ENCODE peak calls at places on chromosome 22, in four cellular contexts. F is iris pigment epithelial cell, Q is kidney, A is CD14-positive monocyte. W is an unnamed sample.

GRCh38 chr22:44520695-44521094 is 22.7 kb upstream of the RTL6 start:
- DNase-seq in F (no peak), A (no peak), Q (no peak), W (no peak)

GRCh38 chr22:40714514-40714966 is 35.3 kb downstream of the MCHR1 start:
- DNase-seq in F (peak), A (no peak), Q (no peak), W (no peak)

GRCh38 chr22:26461188-26461810 is 22.3 kb downstream of the HPS4 start:
- DNase-seq in A (no peak), Q (no peak), F (peak), W (peak)

GRCh38 chr22:17781319-17782031 is 7.2 kb upstream of the BID start:
- DNase-seq in Q (peak), F (peak), A (peak), W (peak)

GRCh38 chr22:37416806-37417205 is 10.5 kb downstream of the ELFN2 start:
- DNase-seq in Q (peak), F (no peak), A (no peak), W (peak)

GRCh38 chr22:17257578-17257977 is 38.3 kb upstream of the ADA2 start:
- DNase-seq in A (no peak), F (no peak), Q (no peak), W (no peak)

GRCh38 chr22:41382098-41382578 is 396 bp downstream of the TEF start:
- DNase-seq in A (peak), Q (peak), F (peak), W (peak)

GRCh38 chr22:38451864-38452263 is 3.1 kb downstream of the KCNJ4 start:
- DNase-seq in A (no peak), F (no peak), Q (no peak), W (no peak)

GRCh38 chr22:46596819-46597218 is 23.4 kb upstream of the GRAMD4 start:
- DNase-seq in F (no peak), Q (peak), A (no peak), W (no peak)

GRCh38 chr22:22316589-22316988 is 72.0 kb downstream of the VPREB1 start:
- DNase-seq in F (no peak), Q (no peak), A (no peak), W (no peak)

GRCh38 chr22:44002324-44002723 is 21.8 kb upstream of the PARVB start:
- DNase-seq in A (no peak), F (no peak), Q (no peak), W (no peak)

GRCh38 chr22:45632791-45633515 is 38.7 kb upstream of the ATXN10 start:
- DNase-seq in F (no peak), A (no peak), Q (no peak), W (no peak)

GRCh38 chr22:24751518-24751917 is 23.0 kb downstream of the PIWIL3 start:
- DNase-seq in A (no peak), F (no peak), Q (no peak), W (no peak)

GRCh38 chr22:37750596-37751162 is 53.8 kb downstream of the TRIOBP start:
- DNase-seq in Q (peak), A (no peak), F (no peak), W (no peak)

GRCh38 chr22:43666511-43666910 is 145.6 kb downstream of the EFCAB6 start:
- DNase-seq in F (no peak), A (no peak), Q (no peak), W (no peak)

GRCh38 chr22:23888615-23889401 is 5.4 kb upstream of the MIF start:
- DNase-seq in A (no peak), F (peak), Q (no peak), W (no peak)

GRCh38 chr22:50217543-50218152 is 16.8 kb downstream of the SELENOO start:
- DNase-seq in F (no peak), Q (no peak), A (no peak), W (no peak)

GRCh38 chr22:23179381-23180294 is 671 bp upstream of the BCR start:
- DNase-seq in A (no peak), F (no peak), Q (peak), W (peak)

GRCh38 chr22:26321469-26321913 is 107.6 kb upstream of the ASPHD2 start:
- DNase-seq in F (peak), A (no peak), Q (no peak), W (no peak)

GRCh38 chr22:24542641-24543040 is 12.3 kb downstream of the GUCD1 start:
- DNase-seq in A (no peak), F (no peak), Q (no peak), W (no peak)

GRCh38 chr22:36417281-36417686 is 29.5 kb upstream of the MYH9 start:
- DNase-seq in Q (no peak), F (no peak), A (no peak), W (peak)

GRCh38 chr22:33274214-33274828 is 216.1 kb upstream of the SYN3 start:
- DNase-seq in Q (no peak), F (no peak), A (no peak), W (peak)

GRCh38 chr22:27480487-27480886 is 321.1 kb downstream of the MN1 start:
- DNase-seq in A (no peak), F (no peak), Q (peak), W (no peak)

GRCh38 chr22:48786679-48786996 is 1041.0 kb downstream of the BRD1 start:
- DNase-seq in A (no peak), F (no peak), Q (no peak), W (no peak)

GRCh38 chr22:43992331-43992821 is 31.7 kb upstream of the PARVB start:
- DNase-seq in F (peak), A (no peak), Q (no peak), W (no peak)

GRCh38 chr22:47291565-47292495 is 529.4 kb downstream of the TBC1D22A start:
- DNase-seq in A (peak), Q (no peak), F (no peak), W (no peak)

GRCh38 chr22:28237092-28237491 is 318.0 kb upstream of the PITPNB start:
- DNase-seq in Q (no peak), A (no peak), F (no peak), W (no peak)

GRCh38 chr22:26182723-26183122 is 13.5 kb downstream of the SEZ6L start:
- DNase-seq in F (no peak), Q (no peak), A (no peak), W (no peak)

GRCh38 chr22:45268958-45269844 is 15.5 kb upstream of the UPK3A start:
- DNase-seq in Q (peak), A (peak), F (peak), W (peak)

GRCh38 chr22:20001082-20001638 is 15.5 kb downstream of the ARVCF start:
- DNase-seq in A (no peak), F (peak), Q (peak), W (no peak)

GRCh38 chr22:24592144-24592845 is 578 bp downstream of the LRRC75B start:
- DNase-seq in Q (peak), F (peak), A (no peak), W (no peak)

GRCh38 chr22:48945621-48946458 is 881.8 kb downstream of the BRD1 start:
- DNase-seq in A (no peak), Q (no peak), F (no peak), W (no peak)

GRCh38 chr22:23130697-23131096 is 11.1 kb downstream of the RSPH14 start:
- DNase-seq in A (no peak), Q (peak), F (no peak), W (no peak)

W was measured in DND-41.